ENCODE peak calls at places on chromosome 22, in five cellular contexts. One of them, this sample, is unnamed. For H3K4me1, the result is how much of the 10 kb centered on the place peaks cover.

GRCh38 chr22:41501209-41501608 is 32.3 kb downstream of the ACO2 start:
- DNase-seq in endothelial cell of umbilical vein: peak
- DNase-seq in IMR-90: no peak
- DNase-seq in heart left ventricle: no peak
- DNase-seq in gastrocnemius medialis: no peak
- DNase-seq in this sample: no peak

GRCh38 chr22:48943567-48944432 is 883.9 kb downstream of the BRD1 start:
- DNase-seq in endothelial cell of umbilical vein: no peak
- DNase-seq in IMR-90: no peak
- DNase-seq in heart left ventricle: no peak
- DNase-seq in gastrocnemius medialis: no peak
- DNase-seq in this sample: no peak

GRCh38 chr22:19870153-19871022 is 15.7 kb upstream of the GNB1L start:
- DNase-seq in endothelial cell of umbilical vein: no peak
- DNase-seq in IMR-90: no peak
- DNase-seq in heart left ventricle: peak
- DNase-seq in gastrocnemius medialis: no peak
- DNase-seq in this sample: peak

GRCh38 chr22:19942886-19943664 is 1.5 kb upstream of the TXNRD2 start:
- DNase-seq in endothelial cell of umbilical vein: peak
- DNase-seq in IMR-90: peak
- DNase-seq in heart left ventricle: no peak
- DNase-seq in gastrocnemius medialis: peak
- DNase-seq in this sample: peak

GRCh38 chr22:27790396-27791216 is 10.9 kb downstream of the MN1 start:
- DNase-seq in endothelial cell of umbilical vein: no peak
- DNase-seq in IMR-90: no peak
- DNase-seq in heart left ventricle: no peak
- DNase-seq in gastrocnemius medialis: peak
- DNase-seq in this sample: no peak

GRCh38 chr22:32558681-32559355 is 84.2 kb downstream of the FBXO7 start:
- DNase-seq in endothelial cell of umbilical vein: no peak
- DNase-seq in IMR-90: peak
- DNase-seq in heart left ventricle: no peak
- DNase-seq in gastrocnemius medialis: peak
- DNase-seq in this sample: peak

GRCh38 chr22:49473286-49473685 is 354.4 kb downstream of the BRD1 start:
- DNase-seq in endothelial cell of umbilical vein: no peak
- DNase-seq in IMR-90: no peak
- DNase-seq in heart left ventricle: no peak
- DNase-seq in gastrocnemius medialis: no peak
- DNase-seq in this sample: no peak

GRCh38 chr22:40637181-40638150 is 947 bp upstream of the MRTFA start:
- DNase-seq in endothelial cell of umbilical vein: no peak
- DNase-seq in IMR-90: no peak
- DNase-seq in heart left ventricle: peak
- DNase-seq in gastrocnemius medialis: peak
- DNase-seq in this sample: peak

GRCh38 chr22:39030705-39031104 is 9.8 kb downstream of the APOBEC3D start:
- DNase-seq in endothelial cell of umbilical vein: no peak
- DNase-seq in IMR-90: no peak
- DNase-seq in heart left ventricle: no peak
- DNase-seq in gastrocnemius medialis: no peak
- DNase-seq in this sample: no peak

GRCh38 chr22:38699784-38700183 is 959 bp downstream of the JOSD1 start:
- DNase-seq in endothelial cell of umbilical vein: no peak
- DNase-seq in IMR-90: peak
- DNase-seq in heart left ventricle: no peak
- DNase-seq in gastrocnemius medialis: no peak
- DNase-seq in this sample: no peak

GRCh38 chr22:17117890-17118289 is 3.3 kb downstream of the TMEM121B start:
- DNase-seq in endothelial cell of umbilical vein: no peak
- DNase-seq in IMR-90: no peak
- DNase-seq in heart left ventricle: no peak
- DNase-seq in gastrocnemius medialis: no peak
- DNase-seq in this sample: no peak

GRCh38 chr22:37374571-37374970 is 52.7 kb downstream of the ELFN2 start:
- DNase-seq in endothelial cell of umbilical vein: no peak
- DNase-seq in IMR-90: no peak
- DNase-seq in heart left ventricle: no peak
- DNase-seq in gastrocnemius medialis: no peak
- DNase-seq in this sample: no peak

GRCh38 chr22:33038131-33038772 is 19.9 kb downstream of the SYN3 start:
- DNase-seq in endothelial cell of umbilical vein: no peak
- DNase-seq in IMR-90: no peak
- DNase-seq in heart left ventricle: no peak
- DNase-seq in gastrocnemius medialis: no peak
- DNase-seq in this sample: no peak

GRCh38 chr22:32206774-32207758 is 2.2 kb upstream of the RFPL2 start:
- DNase-seq in endothelial cell of umbilical vein: no peak
- DNase-seq in IMR-90: no peak
- DNase-seq in heart left ventricle: no peak
- DNase-seq in gastrocnemius medialis: no peak
- DNase-seq in this sample: no peak

GRCh38 chr22:35739642-35740041 is 22.0 kb downstream of the APOL5 start:
- DNase-seq in endothelial cell of umbilical vein: no peak
- DNase-seq in IMR-90: no peak
- DNase-seq in heart left ventricle: no peak
- DNase-seq in gastrocnemius medialis: peak
- DNase-seq in this sample: no peak
- H3K4me1 ChIP-seq in endothelial cell of umbilical vein: under half
- H3K4me1 ChIP-seq in IMR-90: under half
- H3K4me1 ChIP-seq in heart left ventricle: under half
- H3K4me1 ChIP-seq in gastrocnemius medialis: under half
- H3K4me1 ChIP-seq in this sample: under half

DNA sequence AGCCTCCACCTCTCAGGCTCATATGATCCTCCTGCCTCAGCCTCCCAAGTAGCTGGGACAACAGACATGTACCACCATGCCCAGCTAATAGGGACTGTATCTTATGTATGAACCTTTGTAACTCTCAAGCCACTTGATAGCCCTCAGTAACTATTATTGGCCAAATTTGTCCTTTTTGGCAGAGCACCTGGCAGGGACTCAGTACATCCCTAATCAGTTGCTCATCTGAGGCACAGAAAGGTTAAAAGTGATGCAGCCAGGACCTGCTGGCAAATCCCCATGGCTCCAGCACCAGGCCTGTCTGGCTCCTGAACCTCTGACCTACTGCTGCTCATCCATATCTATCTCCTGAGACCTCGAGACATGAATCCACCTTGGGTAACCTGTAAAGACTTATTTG is 21.1 kb upstream of the XBP1 start:
- DNase-seq in endothelial cell of umbilical vein: no peak
- DNase-seq in IMR-90: no peak
- DNase-seq in heart left ventricle: no peak
- DNase-seq in gastrocnemius medialis: no peak
- DNase-seq in this sample: no peak
- TF ChIP-seq POLR2A in endothelial cell of umbilical vein: no peak
- TF ChIP-seq POLR2A in IMR-90: no peak
- TF ChIP-seq POLR2A in heart left ventricle: no peak
- TF ChIP-seq POLR2A in gastrocnemius medialis: no peak
- TF ChIP-seq POLR2A in this sample: no peak

DNA sequence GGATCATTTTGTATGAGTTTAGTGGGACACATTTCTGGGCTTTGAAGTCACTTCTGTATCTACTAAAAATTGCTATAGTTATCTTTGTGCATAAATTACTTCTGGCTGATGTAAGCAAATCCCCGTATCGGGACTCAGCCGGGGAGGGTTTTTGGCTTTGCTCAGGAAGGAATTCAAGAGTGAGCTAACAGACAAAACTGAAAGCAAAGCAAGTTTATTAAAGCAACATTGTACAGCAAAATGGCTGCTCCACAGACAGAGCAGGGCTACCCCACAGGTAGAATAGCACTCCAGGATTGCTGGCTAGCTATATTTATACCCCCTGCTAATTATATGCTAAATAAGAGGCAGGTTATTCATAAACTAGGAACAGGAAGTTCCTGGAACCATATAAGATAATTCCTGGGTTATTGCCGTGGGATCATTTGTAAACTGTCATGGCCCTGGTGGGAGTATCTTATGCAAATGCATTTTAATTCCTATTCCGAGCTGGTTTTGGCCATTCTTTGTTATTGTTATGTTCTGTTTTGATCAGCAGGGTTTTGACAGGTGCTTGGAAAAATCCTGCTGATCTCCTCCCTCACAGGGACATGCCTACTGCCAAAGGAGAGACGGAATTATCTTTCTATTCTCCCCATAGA is 15.2 kb downstream of the MIF start:
- DNase-seq in endothelial cell of umbilical vein: no peak
- DNase-seq in IMR-90: peak
- DNase-seq in heart left ventricle: no peak
- DNase-seq in gastrocnemius medialis: no peak
- DNase-seq in this sample: no peak
- H3K4me1 ChIP-seq in endothelial cell of umbilical vein: under half
- H3K4me1 ChIP-seq in IMR-90: under half
- H3K4me1 ChIP-seq in heart left ventricle: under half
- H3K4me1 ChIP-seq in gastrocnemius medialis: under half
- H3K4me1 ChIP-seq in this sample: under half

GRCh38 chr22:47437636-47438035 is 675.2 kb downstream of the TBC1D22A start:
- DNase-seq in endothelial cell of umbilical vein: no peak
- DNase-seq in IMR-90: no peak
- DNase-seq in heart left ventricle: no peak
- DNase-seq in gastrocnemius medialis: no peak
- DNase-seq in this sample: no peak
- TF ChIP-seq POLR2A in endothelial cell of umbilical vein: no peak
- TF ChIP-seq POLR2A in IMR-90: no peak
- TF ChIP-seq POLR2A in heart left ventricle: no peak
- TF ChIP-seq POLR2A in gastrocnemius medialis: no peak
- TF ChIP-seq POLR2A in this sample: no peak

DNA sequence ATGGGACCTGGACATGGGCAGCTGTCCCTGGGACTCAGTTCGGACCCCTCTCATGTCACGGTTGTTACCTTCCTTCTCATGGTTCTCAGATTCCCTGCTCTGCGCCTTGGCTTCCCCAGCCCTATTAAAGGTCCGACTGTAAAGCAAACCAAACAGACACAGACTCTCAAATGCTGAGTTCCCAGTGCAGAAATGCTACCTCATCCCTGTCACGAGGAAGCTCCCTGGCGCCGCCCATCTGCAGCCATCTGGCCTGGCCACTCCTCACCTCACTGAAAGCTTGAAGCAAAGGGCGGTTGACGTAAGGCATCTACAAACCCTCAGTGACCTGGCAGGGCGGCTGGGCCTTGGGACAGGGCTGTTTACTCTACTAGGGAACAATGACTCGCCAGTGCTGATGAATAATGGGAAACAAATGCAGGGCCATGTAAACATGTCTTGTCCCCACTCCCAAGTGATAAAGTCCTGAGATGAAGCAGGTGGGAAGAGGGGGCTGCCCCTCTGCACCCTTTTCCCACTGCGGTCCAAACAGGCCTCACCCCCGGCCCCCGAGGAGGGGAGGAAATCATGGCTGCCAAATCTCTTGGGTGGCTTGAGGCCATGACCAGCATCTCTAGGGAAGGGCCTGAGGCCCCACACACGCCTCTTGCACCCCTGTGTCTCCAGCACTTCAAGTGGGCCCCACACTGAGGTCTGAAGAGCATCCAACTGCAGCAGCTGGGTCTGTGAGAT is 49.3 kb downstream of the SCUBE1 start:
- DNase-seq in endothelial cell of umbilical vein: peak
- DNase-seq in IMR-90: peak
- DNase-seq in heart left ventricle: no peak
- DNase-seq in gastrocnemius medialis: peak
- DNase-seq in this sample: no peak
- H3K4me1 ChIP-seq in endothelial cell of umbilical vein: under half
- H3K4me1 ChIP-seq in IMR-90: under half
- H3K4me1 ChIP-seq in heart left ventricle: under half
- H3K4me1 ChIP-seq in gastrocnemius medialis: under half
- H3K4me1 ChIP-seq in this sample: under half

GRCh38 chr22:26656896-26657851 is at the start of gene MIAT:
- DNase-seq in endothelial cell of umbilical vein: no peak
- DNase-seq in IMR-90: peak
- DNase-seq in heart left ventricle: no peak
- DNase-seq in gastrocnemius medialis: no peak
- DNase-seq in this sample: peak
- TF ChIP-seq POLR2A in endothelial cell of umbilical vein: no peak
- TF ChIP-seq POLR2A in IMR-90: no peak
- TF ChIP-seq POLR2A in heart left ventricle: no peak
- TF ChIP-seq POLR2A in gastrocnemius medialis: no peak
- TF ChIP-seq POLR2A in this sample: no peak

This sample was measured in body of pancreas.